ENCODE peak calls at places on chromosomes 13 and 19, in nine cellular contexts. Z is PC-3, V is psoas muscle, C is tibial artery, I is astrocyte, H is endodermal cell, B is heart left ventricle, O is left ventricle myocardium inferior, J is sigmoid colon. X is an unnamed sample.
A peak's percentile ranks its signal among the peaks of the same experiment; 100 is the strongest.

GRCh38 chr13:23876265-23876664 is 12.9 kb downstream of the MIPEP start:
- DNase-seq in J (no peak), Z (peak; percentile 47), C (no peak), H (no peak), B (no peak), I (no peak), V (no peak), O (no peak), X (no peak)

GRCh38 chr13:23506071-23506820 is 64.0 kb upstream of the TNFRSF19 start:
- DNase-seq in C (no peak), V (no peak), O (no peak), J (no peak), B (peak; percentile 37), I (peak; percentile 72), Z (no peak), H (no peak), X (no peak)

GRCh38 chr13:96632536-96633320 is 361.5 kb downstream of the OXGR1 start:
- DNase-seq in J (no peak), I (no peak), V (no peak), B (no peak), H (no peak), Z (no peak), O (no peak), C (no peak), X (no peak)

GRCh38 chr19:43695985-43696729 is 19.7 kb upstream of the IRGC start:
- DNase-seq in B (no peak), O (no peak), Z (no peak), H (no peak), C (no peak), V (no peak), J (no peak), I (no peak), X (no peak)

GRCh38 chr13:33129886-33130285 is 113.7 kb downstream of the KL start:
- DNase-seq in B (no peak), C (no peak), O (no peak), I (no peak), H (no peak), V (no peak), J (no peak), Z (no peak), X (no peak)

GRCh38 chr19:48393196-48393558 is 291 bp upstream of the GRIN2D start:
- DNase-seq in Z (no peak), V (no peak), J (no peak), O (no peak), C (no peak), H (no peak), I (no peak), B (no peak), X (no peak)

GRCh38 chr19:30669329-30670010 is 297.3 kb downstream of the ZNF536 start:
- DNase-seq in V (peak; percentile 75), O (peak; percentile 68), C (peak; percentile 60), J (peak; percentile 75), Z (peak; percentile 39), H (peak; percentile 94), B (peak; percentile 69), I (no peak), X (peak; percentile 72)

GRCh38 chr19:7554990-7555864 is 19.7 kb downstream of the PNPLA6 start:
- DNase-seq in C (no peak), Z (no peak), J (no peak), H (peak; percentile 97), B (no peak), I (no peak), V (peak; percentile 53), O (no peak), X (no peak)

GRCh38 chr13:83825676-83826075 is 56.6 kb downstream of the SLITRK1 start:
- DNase-seq in O (no peak), Z (no peak), I (peak; percentile 12), H (no peak), B (no peak), V (no peak), J (no peak), C (no peak), X (no peak)

GRCh38 chr13:112249644-112250610 is 126.2 kb upstream of the SPACA7 start:
- DNase-seq in B (no peak), V (no peak), O (no peak), Z (no peak), I (no peak), C (no peak), H (peak; percentile 50), J (no peak), X (no peak)

GRCh38 chr13:24684600-24684998 is 4.4 kb downstream of the ATP12A start:
- DNase-seq in V (no peak), J (no peak), C (no peak), O (no peak), H (peak; percentile 61), B (no peak), I (no peak), Z (no peak), X (no peak)

GRCh38 chr19:33740811-33741396 is 55.8 kb upstream of the KCTD15 start:
- DNase-seq in J (no peak), B (no peak), H (peak; percentile 90), I (peak; percentile 27), V (no peak), Z (peak; percentile 45), C (no peak), O (no peak), X (no peak)

GRCh38 chr13:22111152-22111783 is 440.4 kb downstream of the FGF9 start:
- DNase-seq in H (no peak), V (no peak), I (no peak), C (no peak), J (no peak), Z (no peak), B (no peak), O (no peak), X (no peak)

GRCh38 chr13:103009061-103009840 is 57.0 kb downstream of the SLC10A2 start:
- DNase-seq in H (no peak), Z (no peak), O (no peak), V (no peak), C (no peak), J (no peak), I (no peak), B (no peak), X (no peak)
- H3K9me3 ChIP-seq in H (no peaks in the 10 kb centered on the region), Z (no peaks in the 10 kb centered on the region), O (no peaks in the 10 kb centered on the region), V (no peaks in the 10 kb centered on the region), C (no peaks in the 10 kb centered on the region), J (no peaks in the 10 kb centered on the region), I (no peaks in the 10 kb centered on the region), B (no peaks in the 10 kb centered on the region), X (no peaks in the 10 kb centered on the region)

GRCh38 chr19:52066258-52066866 is 17.7 kb upstream of the ZNF432 start:
- DNase-seq in V (no peak), J (no peak), H (no peak), C (no peak), O (no peak), I (no peak), B (no peak), Z (no peak), X (no peak)
- H3K9me3 ChIP-seq in V (peaks cover 85% of the 10 kb centered on the region), J (peaks cover 22% of the 10 kb centered on the region), H (peaks cover 99% of the 10 kb centered on the region), C (peaks cover 5% of the 10 kb centered on the region), O (peaks cover 100% of the 10 kb centered on the region), I (peaks cover 75% of the 10 kb centered on the region), B (peaks cover 63% of the 10 kb centered on the region), Z (peaks cover 82% of the 10 kb centered on the region), X (no peaks in the 10 kb centered on the region)

GRCh38 chr19:35539314-35539713 is 6.1 kb downstream of the GAPDHS start:
- DNase-seq in I (no peak), V (no peak), O (no peak), C (no peak), H (no peak), J (no peak), Z (no peak), B (no peak), X (no peak)

GRCh38 chr19:35542209-35542608 is 3.2 kb upstream of the TMEM147 start:
- DNase-seq in O (no peak), I (no peak), B (no peak), Z (no peak), H (no peak), C (no peak), J (no peak), V (no peak), X (no peak)

GRCh38 chr19:35540356-35540927 is 5.0 kb upstream of the TMEM147 start:
- DNase-seq in C (no peak), V (no peak), I (no peak), O (no peak), Z (no peak), H (no peak), B (no peak), J (no peak), X (no peak)

GRCh38 chr19:35543280-35544109 is 1.9 kb upstream of the TMEM147 start:
- DNase-seq in H (no peak), Z (no peak), C (no peak), O (no peak), J (no peak), V (no peak), I (no peak), B (no peak), X (no peak)

GRCh38 chr19:35539850-35540249 is 5.6 kb upstream of the TMEM147 start:
- DNase-seq in O (no peak), I (no peak), Z (no peak), C (no peak), H (no peak), J (no peak), B (no peak), V (no peak), X (no peak)
- H3K9me3 ChIP-seq in O (no peaks in the 10 kb centered on the region), I (no peaks in the 10 kb centered on the region), Z (no peaks in the 10 kb centered on the region), C (no peaks in the 10 kb centered on the region), H (no peaks in the 10 kb centered on the region), J (no peaks in the 10 kb centered on the region), B (no peaks in the 10 kb centered on the region), V (no peaks in the 10 kb centered on the region), X (no peaks in the 10 kb centered on the region)

GRCh38 chr19:13096968-13097330 is 5.7 kb downstream of the LYL1 start:
- DNase-seq in C (no peak), B (peak; percentile 49), V (no peak), Z (no peak), I (no peak), H (no peak), J (no peak), O (no peak), X (no peak)

GRCh38 chr19:13094285-13094595 is 8.4 kb downstream of the LYL1 start:
- DNase-seq in C (no peak), Z (no peak), H (no peak), B (no peak), O (no peak), J (peak; percentile 75), V (no peak), I (no peak), X (no peak)

GRCh38 chr19:13095934-13096890 is 6.4 kb downstream of the LYL1 start:
- DNase-seq in B (peak; percentile 35), Z (peak; percentile 46), O (no peak), V (no peak), I (no peak), J (peak; percentile 77), H (peak; percentile 92), C (no peak), X (no peak)

GRCh38 chr19:13094771-13095392 is 7.8 kb downstream of the LYL1 start:
- DNase-seq in I (no peak), O (no peak), C (no peak), V (no peak), H (peak; percentile 85), Z (peak; percentile 50), J (no peak), B (peak; percentile 53), X (no peak)

DNA sequence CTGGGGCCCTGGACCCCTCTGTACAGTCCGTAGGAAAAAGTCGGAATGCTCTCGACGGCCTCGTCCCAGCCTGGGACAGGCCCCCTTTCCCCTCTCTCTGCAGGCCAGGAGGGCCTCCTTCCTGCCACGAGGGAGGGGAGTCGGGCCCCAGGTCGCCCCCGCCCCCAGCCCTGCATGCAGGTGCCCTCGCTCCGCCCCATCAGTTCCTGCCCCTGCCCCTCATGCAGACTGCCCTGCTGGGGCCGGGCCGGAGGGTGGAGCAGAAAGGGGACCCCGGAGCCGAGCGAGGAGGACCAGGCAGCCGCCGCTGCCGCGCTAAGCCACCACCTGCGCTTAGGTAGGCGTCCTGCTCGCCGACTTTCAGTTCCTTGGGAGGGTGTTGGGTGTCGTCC is 7.3 kb downstream of the LYL1 start:
- DNase-seq in C (no peak), V (no peak), H (peak; percentile 87), J (no peak), B (peak; percentile 47), O (no peak), Z (no peak), I (no peak), X (no peak)
- H3K9me3 ChIP-seq in C (no peaks in the 10 kb centered on the region), V (no peaks in the 10 kb centered on the region), H (no peaks in the 10 kb centered on the region), J (no peaks in the 10 kb centered on the region), B (no peaks in the 10 kb centered on the region), O (no peaks in the 10 kb centered on the region), Z (no peaks in the 10 kb centered on the region), I (no peaks in the 10 kb centered on the region), X (no peaks in the 10 kb centered on the region)